ENCODE peak calls at places on chromosomes 6 and 20, in four cellular contexts. U, Q, P and L are unnamed samples.

GRCh38 chr20:43011491-43011890 is 178.2 kb downstream of the PTPRT start:
- DNase-seq in U (no peak), Q (no peak), P (no peak), L (no peak)

GRCh38 chr20:41047279-41047974 is 18.8 kb downstream of the TOP1 start:
- DNase-seq in U (no peak), Q (no peak), P (no peak), L (no peak)

GRCh38 chr6:151765444-151765886 is 42.0 kb upstream of the ESR1 start:
- DNase-seq in U (peak), Q (peak), P (no peak), L (no peak)

GRCh38 chr6:16248271-16248670 is 9.9 kb downstream of the GMPR start:
- DNase-seq in U (no peak), Q (no peak), P (no peak), L (no peak)

GRCh38 chr6:111159628-111160027 is 72.3 kb downstream of the SLC16A10 start:
- DNase-seq in U (no peak), Q (no peak), P (no peak), L (no peak)

GRCh38 chr6:34284563-34285545 is 36.0 kb upstream of the SMIM29 start:
- DNase-seq in U (peak), Q (peak), P (no peak), L (no peak)

GRCh38 chr6:159106627-159107241 is 61.9 kb upstream of the TAGAP start:
- DNase-seq in U (peak), Q (peak), P (no peak), L (no peak)

GRCh38 chr20:37396520-37397075 is 50.7 kb downstream of the SRC start:
- DNase-seq in U (peak), Q (no peak), P (no peak), L (no peak)

GRCh38 chr20:50146732-50147662 is 6.5 kb downstream of the PEDS1 start:
- DNase-seq in U (peak), Q (peak), P (no peak), L (peak)

GRCh38 chr6:46453221-46453620 is 38.0 kb downstream of the RCAN2 start:
- DNase-seq in U (no peak), Q (no peak), P (no peak), L (no peak)

GRCh38 chr6:163620670-163621330 is 206.3 kb downstream of the QKI start:
- DNase-seq in U (no peak), Q (no peak), P (no peak), L (no peak)

GRCh38 chr6:17271628-17272027 is 9.5 kb upstream of the RBM24 start:
- DNase-seq in U (no peak), Q (peak), P (no peak), L (no peak)

GRCh38 chr20:52948491-52948890 is 23.7 kb upstream of the TSHZ2 start:
- DNase-seq in U (no peak), Q (no peak), P (no peak), L (no peak)

GRCh38 chr20:22675337-22675736 is 91.0 kb upstream of the FOXA2 start:
- DNase-seq in U (no peak), Q (no peak), P (no peak), L (no peak)

GRCh38 chr6:3396503-3397180 is 60.2 kb downstream of the SLC22A23 start:
- DNase-seq in U (no peak), Q (no peak), P (no peak), L (no peak)
- H3K27ac ChIP-seq in U (no peak), Q (peak), P (peak), L (no peak)

DNA sequence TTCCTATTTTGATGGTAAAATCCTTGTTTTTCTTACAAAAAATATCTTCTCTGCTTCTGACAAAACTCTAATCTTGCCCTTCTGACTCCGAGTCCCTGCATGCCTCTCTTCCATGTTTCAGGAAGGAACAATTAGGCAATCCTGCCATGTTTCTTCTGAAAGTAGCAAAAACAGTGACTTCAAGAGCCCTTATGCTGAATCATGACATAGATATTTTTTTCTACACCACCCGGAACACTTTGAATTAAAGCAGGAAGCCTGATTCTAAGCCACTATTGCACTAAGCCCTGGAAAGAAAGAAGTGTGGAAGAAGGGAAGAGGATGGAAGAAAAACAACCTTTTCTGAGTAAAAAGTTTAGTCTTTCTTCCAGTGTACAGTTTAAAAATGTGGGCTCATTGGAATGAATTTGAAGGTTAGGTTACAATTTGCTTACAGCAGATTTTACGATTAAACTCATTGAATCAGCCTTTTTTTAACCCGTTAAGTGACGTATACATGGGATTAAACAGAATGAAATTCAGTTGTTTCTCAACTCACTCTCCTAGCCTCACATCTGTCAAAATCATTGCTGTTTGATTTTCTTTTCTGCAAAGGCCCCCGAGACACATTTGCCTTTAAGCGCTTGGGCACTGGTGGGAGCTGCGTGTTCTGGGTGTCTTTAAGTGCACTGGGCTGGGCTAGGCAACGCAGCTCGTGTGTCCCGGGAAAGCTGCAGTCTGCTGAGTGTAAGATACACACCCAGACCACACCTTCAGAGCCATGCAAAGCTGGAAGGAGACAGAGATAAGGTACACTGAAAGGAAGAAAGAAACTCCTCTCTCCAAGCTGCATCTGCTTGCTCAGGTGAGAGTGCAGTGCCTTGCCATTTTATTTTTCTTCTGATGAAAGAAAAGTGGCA is 159.4 kb upstream of the CITED2 start:
- DNase-seq in U (no peak), Q (peak), P (no peak), L (no peak)
- H3K27ac ChIP-seq in U (no peak), Q (peak), P (peak), L (peak)

GRCh38 chr6:132461958-132462357 is 51.0 kb downstream of the STX7 start:
- DNase-seq in U (no peak), Q (no peak), P (no peak), L (no peak)
- H3K27ac ChIP-seq in U (no peak), Q (no peak), P (no peak), L (no peak)

GRCh38 chr6:129685640-129686031 is 24.3 kb downstream of the ARHGAP18 start:
- DNase-seq in U (no peak), Q (no peak), P (no peak), L (no peak)

GRCh38 chr6:129686941-129687627 is 22.9 kb downstream of the ARHGAP18 start:
- DNase-seq in U (no peak), Q (peak), P (no peak), L (peak)

GRCh38 chr6:129683606-129684322 is 26.2 kb downstream of the ARHGAP18 start:
- DNase-seq in U (peak), Q (peak), P (no peak), L (peak)

GRCh38 chr6:129684903-129685639 is 24.9 kb downstream of the ARHGAP18 start:
- DNase-seq in U (no peak), Q (no peak), P (no peak), L (no peak)

GRCh38 chr6:129684323-129684884 is 25.6 kb downstream of the ARHGAP18 start:
- DNase-seq in U (no peak), Q (no peak), P (no peak), L (no peak)
- H3K27ac ChIP-seq in U (no peak), Q (peak), P (peak), L (peak)

DNA sequence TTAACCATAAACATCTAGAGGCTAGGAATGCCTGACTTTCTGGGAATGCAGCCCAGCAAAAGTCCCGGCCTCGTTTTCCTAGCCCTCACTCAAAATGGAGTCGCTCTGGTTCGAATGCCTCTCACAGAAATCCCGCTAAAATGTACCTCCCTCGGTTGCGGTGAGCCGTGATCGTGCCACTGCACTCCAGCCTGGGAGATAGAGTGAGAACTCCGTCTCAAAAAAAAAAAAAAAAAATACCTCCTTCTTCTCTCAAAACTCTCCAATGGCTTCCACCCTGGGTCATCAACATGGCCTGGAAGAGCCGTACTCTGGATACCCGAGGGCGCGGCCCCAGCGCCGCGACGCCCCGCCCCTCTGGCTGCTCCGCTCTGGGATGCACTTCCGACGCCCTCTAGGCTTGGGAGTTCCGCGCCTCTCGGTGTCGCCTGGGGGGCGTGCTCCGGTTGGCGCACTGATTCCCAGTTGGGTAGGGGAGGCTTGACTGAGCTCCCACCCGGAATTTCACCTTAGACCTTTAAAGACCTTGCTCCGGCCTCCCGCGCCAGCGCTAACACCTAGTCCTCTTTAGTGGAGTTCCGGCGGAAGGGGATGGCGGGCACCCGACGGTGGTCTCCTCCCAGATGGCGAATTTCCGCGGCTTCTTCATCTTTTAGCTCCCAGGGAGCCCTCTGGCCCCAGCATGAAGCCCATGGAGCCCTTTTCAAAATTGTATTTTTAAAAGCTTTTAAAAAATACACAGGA is 12.3 kb downstream of the HMGN4 start:
- DNase-seq in U (peak), Q (peak), P (no peak), L (no peak)
- H3K27ac ChIP-seq in U (no peak), Q (peak), P (peak), L (no peak)

GRCh38 chr20:32336918-32337347 is 21.2 kb upstream of the ASXL1 start:
- DNase-seq in U (no peak), Q (no peak), P (no peak), L (no peak)

GRCh38 chr20:32343438-32343837 is 14.7 kb upstream of the ASXL1 start:
- DNase-seq in U (no peak), Q (no peak), P (no peak), L (peak)

GRCh38 chr20:32338665-32339064 is 19.5 kb upstream of the ASXL1 start:
- DNase-seq in U (no peak), Q (no peak), P (no peak), L (no peak)

GRCh38 chr20:32337937-32338661 is 20.0 kb upstream of the ASXL1 start:
- DNase-seq in U (no peak), Q (no peak), P (no peak), L (no peak)

DNA sequence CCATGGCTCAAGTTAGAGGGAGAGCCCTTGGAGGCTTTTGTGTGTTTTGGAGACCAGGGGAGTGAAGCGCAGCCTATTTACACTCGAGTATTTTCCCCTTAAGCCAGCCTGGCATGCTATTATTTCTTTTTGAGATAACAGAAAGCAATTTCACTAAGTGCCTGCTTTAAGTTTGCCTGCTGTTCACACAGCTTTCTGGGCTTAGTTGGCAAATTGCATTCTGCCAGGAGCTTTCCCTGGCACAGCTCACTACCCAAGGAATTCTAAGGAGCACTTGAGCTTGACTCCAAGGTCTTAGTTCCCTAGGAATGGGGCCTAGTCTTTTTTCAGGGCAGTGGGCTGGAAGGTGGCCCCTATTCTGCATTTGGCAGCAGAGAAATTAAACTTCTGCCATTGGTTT is 19.0 kb upstream of the ASXL1 start:
- DNase-seq in U (no peak), Q (no peak), P (no peak), L (no peak)
- H3K27ac ChIP-seq in U (no peak), Q (no peak), P (no peak), L (no peak)

GRCh38 chr6:127971386-127971785 is 70.5 kb upstream of the THEMIS start:
- DNase-seq in U (no peak), Q (no peak), P (no peak), L (no peak)
- H3K27ac ChIP-seq in U (no peak), Q (no peak), P (no peak), L (peak)